ENCODE peak calls at places on chromosomes 11 and 22, in five cellular contexts. R, K, B, I and C are unnamed samples.
A peak's percentile ranks its signal among the peaks of the same experiment; 100 is the strongest.

GRCh38 chr22:46533434-46533833 is 4.0 kb downstream of the CELSR1 start:
- DNase-seq in K (no peak), I (no peak), R (peak; percentile 30), B (no peak), C (no peak)

GRCh38 chr11:79052539-79052938 is 388.3 kb downstream of the TENM4 start:
- DNase-seq in B (no peak), I (no peak), R (peak; percentile 27), K (no peak), C (no peak)

GRCh38 chr11:2904153-2905052 is 18.8 kb upstream of the CDKN1C start:
- DNase-seq in K (no peak), I (no peak), B (no peak), R (no peak), C (no peak)

GRCh38 chr22:32824531-32825315 is 23.2 kb downstream of the TIMP3 start:
- DNase-seq in B (no peak), R (no peak), I (no peak), K (no peak), C (no peak)

GRCh38 chr11:15826826-15827225 is 529.5 kb downstream of the SOX6 start:
- DNase-seq in K (peak; percentile 63), B (no peak), R (peak; percentile 68), I (peak; percentile 97), C (peak; percentile 5)

GRCh38 chr22:31248965-31249940 is 37.2 kb downstream of the LIMK2 start:
- DNase-seq in I (no peak), B (no peak), R (no peak), K (no peak), C (no peak)

GRCh38 chr22:41968601-41969000 is 642 bp upstream of the SEPTIN3 start:
- DNase-seq in R (no peak), I (no peak), B (peak; percentile 52), K (peak; percentile 57), C (no peak)

GRCh38 chr11:2990617-2991476 is 1.3 kb downstream of the NAP1L4 start:
- DNase-seq in B (peak; percentile 77), I (no peak), K (no peak), R (no peak), C (no peak)

GRCh38 chr22:37639070-37639760 is at the start of gene SH3BP1:
- DNase-seq in B (peak; percentile 57), I (peak; percentile 86), K (peak; percentile 89), R (peak; percentile 82), C (peak; percentile 81)

GRCh38 chr11:70243912-70244652 is 26.4 kb upstream of the PPFIA1 start:
- DNase-seq in R (no peak), K (no peak), I (no peak), B (no peak), C (no peak)

GRCh38 chr11:84923489-84923888 is 703.7 kb downstream of the DLG2 start:
- DNase-seq in I (no peak), B (no peak), K (no peak), R (no peak), C (no peak)

GRCh38 chr11:31106963-31107576 is 262.5 kb downstream of the DCDC1 start:
- DNase-seq in R (peak; percentile 43), B (peak; percentile 50), I (peak; percentile 88), K (peak; percentile 43), C (peak; percentile 17)

GRCh38 chr11:63764712-63765631 is 3.6 kb downstream of the ZFTA start:
- DNase-seq in B (peak; percentile 75), I (peak; percentile 70), R (no peak), K (no peak), C (no peak)

GRCh38 chr11:14054708-14055107 is 92.2 kb downstream of the SPON1 start:
- DNase-seq in B (no peak), K (no peak), I (no peak), R (no peak), C (no peak)

GRCh38 chr22:50282361-50283144 is 12.4 kb upstream of the MAPK11 start:
- DNase-seq in B (no peak), R (no peak), K (no peak), I (no peak), C (no peak)

GRCh38 chr11:104956528-104956927 is 11.8 kb downstream of the CASP4 start:
- DNase-seq in K (no peak), B (peak; percentile 63), I (no peak), R (no peak), C (no peak)

GRCh38 chr11:10118830-10119229 is 175.2 kb downstream of the SBF2 start:
- DNase-seq in K (no peak), R (no peak), B (no peak), I (no peak), C (no peak)

GRCh38 chr11:130077671-130078468 is 8.2 kb downstream of the APLP2 start:
- DNase-seq in B (no peak), R (peak; percentile 49), I (no peak), K (no peak), C (no peak)

GRCh38 chr22:36180038-36180880 is 19.7 kb upstream of the APOL3 start:
- DNase-seq in I (peak; percentile 94), R (peak; percentile 72), B (peak; percentile 56), K (peak; percentile 67), C (peak; percentile 71)
- TF ChIP-seq TAF1 in I (no peak), R (no peak), B (no peak), K (no peak), C (no peak)

GRCh38 chr11:43467958-43468357 is 109.2 kb downstream of the TTC17 start:
- DNase-seq in K (no peak), R (no peak), B (no peak), I (no peak), C (no peak)
- TF ChIP-seq TAF1 in K (no peak), R (no peak), B (no peak), I (no peak), C (no peak)

DNA sequence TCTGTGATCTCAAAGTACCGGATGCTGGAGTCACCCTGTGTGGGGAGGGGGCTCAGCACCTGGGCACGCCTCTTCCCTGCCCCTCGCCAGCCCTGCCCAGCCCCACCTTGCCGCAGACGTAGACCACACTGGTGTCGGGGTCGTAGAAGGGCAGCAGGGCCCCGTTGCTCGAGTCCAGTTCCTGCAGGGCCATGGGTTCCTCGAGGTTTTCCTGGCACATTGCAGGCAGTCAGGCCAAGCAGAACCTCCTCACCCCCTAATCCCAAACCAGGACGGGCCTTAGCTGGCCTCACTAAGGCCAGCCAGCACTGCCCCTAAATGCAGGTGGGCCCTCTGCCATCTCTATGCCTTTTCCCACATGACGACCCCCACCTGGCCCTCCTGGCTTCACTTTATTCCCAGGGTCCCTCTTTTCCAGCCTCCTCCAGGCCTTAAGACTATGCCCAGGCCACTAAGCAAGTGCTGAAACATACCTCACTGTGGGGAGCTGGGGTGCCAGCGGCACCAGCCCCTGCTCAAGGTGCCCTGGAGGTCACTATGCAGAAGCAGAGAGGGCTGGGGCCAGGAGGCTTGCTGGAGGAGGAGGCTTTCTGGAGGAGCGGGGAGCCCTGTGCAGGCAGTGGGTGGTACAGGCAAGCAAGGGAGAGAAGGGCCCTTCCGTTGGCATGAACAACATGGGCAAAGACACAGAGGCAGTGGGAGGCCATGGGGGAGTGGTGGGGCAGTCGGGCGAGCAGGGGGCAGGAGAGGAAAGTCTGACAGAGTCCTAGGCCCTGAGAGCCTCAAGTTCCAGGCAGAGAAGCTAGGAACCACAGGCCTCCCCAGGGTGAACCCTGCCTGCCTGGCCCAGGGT is 2.8 kb downstream of the CORO1B start:
- DNase-seq in B (no peak), R (no peak), K (no peak), I (no peak), C (no peak)
- TF ChIP-seq TAF1 in B (no peak), R (no peak), K (no peak), I (no peak), C (no peak)

GRCh38 chr11:74748211-74749126 is at the start of gene RNF169:
- DNase-seq in R (peak; percentile 95), I (peak; percentile 86), B (peak; percentile 91), K (peak; percentile 97), C (peak; percentile 95)

GRCh38 chr11:74749127-74749964 is 697 bp downstream of the RNF169 start:
- DNase-seq in I (peak; percentile 73), B (peak; percentile 73), R (peak; percentile 82), K (peak; percentile 86), C (peak; percentile 62)

GRCh38 chr11:74754507-74755255 is 6.0 kb downstream of the RNF169 start:
- DNase-seq in K (no peak), B (no peak), R (no peak), I (no peak), C (no peak)

GRCh38 chr11:74746868-74747267 is 1.8 kb upstream of the RNF169 start:
- DNase-seq in B (no peak), I (no peak), K (peak; percentile 50), R (no peak), C (no peak)

GRCh38 chr11:74749965-74750296 is 1.3 kb downstream of the RNF169 start:
- DNase-seq in I (no peak), R (no peak), K (no peak), B (no peak), C (no peak)
- TF ChIP-seq TAF1 in I (no peak), R (no peak), K (no peak), B (no peak), C (no peak)

DNA sequence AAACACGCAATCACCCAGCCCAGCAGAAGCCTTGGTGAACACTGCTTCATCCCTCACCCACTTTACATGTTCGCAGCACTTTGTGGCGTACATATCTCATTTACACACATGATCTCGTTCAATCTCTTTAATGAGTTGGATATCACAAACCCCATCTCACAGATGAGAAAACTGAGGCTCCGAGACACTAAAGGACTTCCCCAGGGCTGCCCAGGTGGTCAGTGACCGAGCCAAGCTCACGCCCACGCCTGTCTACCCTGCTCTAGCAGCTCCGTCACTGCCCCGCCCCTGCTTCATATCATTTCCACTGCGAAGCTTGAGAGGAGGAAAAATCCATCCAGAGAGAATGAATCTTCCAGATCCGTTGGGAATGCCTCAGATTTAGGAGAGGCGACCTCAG is 11.8 kb upstream of the DSCAML1 start:
- DNase-seq in I (no peak), B (no peak), R (peak; percentile 56), K (no peak), C (no peak)
- TF ChIP-seq TAF1 in I (no peak), B (no peak), R (no peak), K (no peak), C (no peak)

GRCh38 chr11:59011672-59012071 is 72.4 kb downstream of the GLYATL1 start:
- DNase-seq in K (no peak), R (no peak), I (peak; percentile 65), B (no peak), C (no peak)
- TF ChIP-seq TAF1 in K (no peak), R (no peak), I (no peak), B (no peak), C (no peak)